ENCODE peak calls at places on chromosomes 7 and 10, in nine cellular contexts. I is IMR-90, W is WERI-Rb-1, K is tibial artery, B is transverse colon, Q is mammary epithelial cell, C is ovary, X is BE2C, D is right cardiac atrium. L is an unnamed sample. For H3K9me3, the result is how much of the 10 kb centered on the place peaks cover.

GRCh38 chr10:47335906-47336305 is 12.3 kb upstream of the RBP3 start:
- DNase-seq in C (no peak), I (no peak), Q (no peak), W (no peak), D (no peak), K (no peak), B (no peak), X (no peak), L (no peak)

GRCh38 chr7:70599446-70600190 is 532.3 kb upstream of the GALNT17 start:
- DNase-seq in X (no peak), Q (peak), C (no peak), K (no peak), D (no peak), B (peak), I (no peak), W (no peak), L (no peak)

GRCh38 chr7:80480566-80480965 is 31.3 kb downstream of the GNAT3 start:
- DNase-seq in C (no peak), K (no peak), W (no peak), D (no peak), X (no peak), I (peak), B (no peak), Q (no peak), L (no peak)

GRCh38 chr10:32795598-32796183 is 162.3 kb downstream of the ITGB1 start:
- DNase-seq in K (no peak), X (no peak), I (peak), B (no peak), C (no peak), D (no peak), W (no peak), Q (peak), L (no peak)

GRCh38 chr10:111756541-111757061 is 427.0 kb downstream of the GPAM start:
- DNase-seq in Q (peak), W (peak), K (peak), B (peak), I (no peak), C (no peak), X (peak), D (peak), L (peak)

GRCh38 chr7:73307436-73307835 is 1.2 kb downstream of the NSUN5 start:
- DNase-seq in Q (no peak), B (no peak), X (no peak), K (no peak), D (no peak), C (no peak), W (no peak), I (no peak), L (no peak)

GRCh38 chr10:24465899-24466615 is 257.1 kb downstream of the KIAA1217 start:
- DNase-seq in K (no peak), B (peak), X (no peak), Q (peak), W (no peak), I (peak), D (no peak), C (no peak), L (peak)

GRCh38 chr7:41058986-41059741 is 643.7 kb downstream of the INHBA start:
- DNase-seq in K (no peak), B (no peak), C (no peak), W (no peak), Q (peak), D (no peak), X (no peak), I (peak), L (no peak)

GRCh38 chr10:118980870-118981269 is 48.6 kb upstream of the NANOS1 start:
- DNase-seq in I (no peak), K (no peak), D (no peak), W (no peak), B (no peak), X (no peak), C (no peak), Q (no peak), L (no peak)

GRCh38 chr10:130714700-130715467 is 578.7 kb downstream of the GLRX3 start:
- DNase-seq in W (no peak), D (no peak), C (no peak), X (no peak), Q (no peak), I (no peak), B (no peak), K (no peak), L (no peak)

GRCh38 chr7:8254667-8255066 is 7.3 kb downstream of the ICA1 start:
- DNase-seq in W (no peak), C (no peak), X (no peak), I (no peak), B (no peak), D (no peak), Q (no peak), K (no peak), L (no peak)

GRCh38 chr10:22222236-22223190 is 4.7 kb upstream of the EBLN1 start:
- DNase-seq in I (no peak), W (no peak), X (no peak), D (no peak), Q (no peak), K (no peak), B (no peak), C (no peak), L (no peak)

GRCh38 chr7:122350701-122351100 is 46.2 kb upstream of the FEZF1 start:
- DNase-seq in I (no peak), X (no peak), D (no peak), Q (no peak), W (no peak), K (no peak), C (no peak), B (no peak), L (no peak)

GRCh38 chr7:30708983-30709382 is 26.7 kb upstream of the CRHR2 start:
- DNase-seq in D (peak), I (no peak), W (no peak), C (no peak), Q (no peak), B (no peak), K (peak), X (no peak), L (no peak)

GRCh38 chr7:69599879-69600764 is 1.8 kb downstream of the AUTS2 start:
- DNase-seq in Q (no peak), X (peak), W (peak), D (peak), I (no peak), K (no peak), B (no peak), C (peak), L (no peak)

GRCh38 chr10:102769375-102770107 is 25.8 kb downstream of the WBP1L start:
- DNase-seq in C (no peak), W (no peak), I (peak), B (no peak), X (no peak), K (no peak), Q (peak), D (no peak), L (no peak)

GRCh38 chr7:77940647-77941046 is 142.1 kb downstream of the PHTF2 start:
- DNase-seq in C (peak), D (no peak), B (peak), K (no peak), X (peak), W (no peak), Q (peak), I (peak), L (peak)

GRCh38 chr7:50657341-50657873 is 92.2 kb upstream of the DDC start:
- DNase-seq in Q (no peak), D (peak), K (peak), I (peak), X (no peak), C (peak), W (no peak), B (peak), L (no peak)

GRCh38 chr7:135160858-135161653 is 9.5 kb downstream of the CYREN start:
- DNase-seq in K (no peak), X (no peak), W (no peak), D (no peak), B (no peak), C (no peak), Q (no peak), I (peak), L (no peak)

GRCh38 chr10:95225136-95225535 is 31.1 kb downstream of the ACSM6 start:
- DNase-seq in B (no peak), I (no peak), C (no peak), W (no peak), X (no peak), Q (no peak), K (no peak), D (no peak), L (no peak)

GRCh38 chr7:155009570-155010157 is 6.7 kb upstream of the PAXIP1 start:
- DNase-seq in K (no peak), I (no peak), B (no peak), C (no peak), X (peak), W (peak), D (no peak), Q (no peak), L (no peak)

GRCh38 chr7:47336178-47337020 is 245.5 kb downstream of the TNS3 start:
- DNase-seq in C (no peak), D (peak), K (peak), I (peak), Q (peak), X (no peak), B (no peak), W (no peak), L (no peak)

GRCh38 chr10:49709934-49710333 is 30.5 kb downstream of the C10orf53 start:
- DNase-seq in I (no peak), K (no peak), W (no peak), D (no peak), B (no peak), X (no peak), Q (no peak), C (no peak), L (no peak)

GRCh38 chr7:120856621-120857352 is 1.2 kb downstream of the TSPAN12 start:
- DNase-seq in W (peak), B (peak), I (peak), C (no peak), K (peak), X (peak), D (peak), Q (peak), L (peak)

GRCh38 chr7:30971840-30972563 is 8.2 kb downstream of the GHRHR start:
- DNase-seq in K (no peak), B (no peak), C (no peak), Q (no peak), X (no peak), D (no peak), W (no peak), I (no peak), L (no peak)

GRCh38 chr10:35421553-35422178 is 85.4 kb downstream of the CCNY start:
- DNase-seq in B (peak), X (peak), D (no peak), K (peak), W (no peak), C (peak), Q (peak), I (peak), L (no peak)

GRCh38 chr7:140084142-140084655 is 21.4 kb upstream of the PARP12 start:
- DNase-seq in D (no peak), X (no peak), Q (no peak), B (no peak), K (no peak), I (no peak), W (no peak), C (no peak), L (no peak)

GRCh38 chr10:60992661-60993060 is 48.7 kb upstream of the RHOBTB1 start:
- DNase-seq in C (no peak), B (no peak), I (no peak), W (no peak), D (no peak), X (no peak), K (no peak), Q (no peak), L (no peak)

GRCh38 chr10:71090330-71090729 is 122.0 kb upstream of the UNC5B start:
- DNase-seq in K (no peak), D (no peak), X (no peak), W (peak), Q (no peak), I (no peak), B (no peak), C (no peak), L (no peak)

GRCh38 chr7:157444011-157444842 is 107.4 kb downstream of the DNAJB6 start:
- DNase-seq in D (no peak), X (peak), B (no peak), W (no peak), Q (no peak), K (no peak), I (no peak), C (no peak), L (no peak)

GRCh38 chr10:5809541-5810154 is 3.6 kb downstream of the GDI2 start:
- DNase-seq in B (no peak), D (no peak), I (peak), X (no peak), K (no peak), Q (no peak), C (no peak), W (no peak), L (no peak)

GRCh38 chr10:43619368-43619767 is 13.1 kb downstream of the ZNF485 start:
- DNase-seq in Q (no peak), D (no peak), K (no peak), B (no peak), I (no peak), C (no peak), W (no peak), X (no peak), L (no peak)

GRCh38 chr10:43616697-43617370 is 10.6 kb downstream of the ZNF485 start:
- DNase-seq in B (no peak), D (no peak), W (no peak), K (no peak), C (no peak), Q (no peak), X (no peak), I (no peak), L (no peak)

GRCh38 chr10:43623351-43623750 is 17.1 kb downstream of the ZNF485 start:
- DNase-seq in K (no peak), C (no peak), D (no peak), B (no peak), W (no peak), Q (no peak), I (peak), X (no peak), L (no peak)

GRCh38 chr10:43627942-43628341 is 20.7 kb downstream of the ZNF32 start:
- DNase-seq in W (no peak), Q (no peak), B (no peak), X (no peak), C (no peak), I (no peak), D (no peak), K (no peak), L (no peak)

DNA sequence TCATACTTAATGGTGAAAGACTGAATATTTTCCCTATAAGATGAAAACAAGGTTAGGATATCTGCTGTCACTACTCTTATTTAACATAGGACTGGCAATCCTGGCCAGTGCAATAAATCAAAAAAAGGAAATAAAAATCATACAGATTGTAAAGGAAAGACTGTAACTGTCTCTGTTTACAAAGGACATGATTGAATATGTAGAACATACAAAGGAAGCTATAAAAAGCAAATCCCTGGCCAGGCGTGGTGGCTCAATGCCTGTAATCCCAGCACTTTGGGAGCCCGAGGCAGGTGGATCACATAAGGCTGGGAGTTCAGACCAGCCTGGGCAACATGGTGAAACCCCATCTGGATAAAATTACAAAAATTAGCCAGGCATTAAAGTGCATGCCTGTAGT is 15.8 kb downstream of the ZNF485 start:
- DNase-seq in W (peak), X (no peak), K (no peak), C (no peak), B (peak), Q (no peak), D (no peak), I (no peak), L (no peak)
- H3K9me3 ChIP-seq in W (under half), X (under half), K (under half), C (under half), B (under half), Q (under half), D (under half), I (under half), L (under half)

GRCh38 chr10:31687545-31688482 is 240.8 kb downstream of the ARHGAP12 start:
- DNase-seq in B (no peak), D (no peak), K (no peak), C (no peak), I (no peak), Q (no peak), X (no peak), W (no peak), L (no peak)

GRCh38 chr10:31689233-31689632 is 239.4 kb downstream of the ARHGAP12 start:
- DNase-seq in X (no peak), I (no peak), D (no peak), K (no peak), C (no peak), B (no peak), W (no peak), Q (no peak), L (no peak)

GRCh38 chr10:31683682-31684081 is 244.9 kb downstream of the ARHGAP12 start:
- DNase-seq in B (no peak), C (no peak), X (no peak), K (no peak), W (no peak), I (no peak), Q (no peak), D (no peak), L (no peak)

DNA sequence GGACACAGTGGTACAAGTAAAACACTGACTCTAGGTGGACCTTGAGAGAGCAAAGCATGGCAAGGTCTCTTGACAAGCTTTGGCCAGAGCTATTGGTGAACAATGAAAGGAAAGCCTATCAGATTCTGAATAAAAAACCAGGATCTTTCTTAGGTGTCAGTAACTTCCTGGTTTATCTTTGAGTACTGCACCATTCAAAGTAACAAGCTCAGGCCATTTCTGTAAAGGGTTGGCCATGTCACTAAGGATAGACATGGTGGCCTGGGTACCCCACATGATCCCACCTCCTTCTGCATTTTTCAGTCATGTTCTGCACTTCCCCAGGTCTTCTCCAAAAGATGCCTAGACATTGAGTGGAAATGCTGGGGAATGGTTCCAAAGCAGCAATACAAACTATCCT is 242.1 kb downstream of the ARHGAP12 start:
- DNase-seq in K (no peak), X (no peak), Q (no peak), W (no peak), D (no peak), I (no peak), B (no peak), C (no peak), L (no peak)
- H3K9me3 ChIP-seq in K (under half), X (under half), Q (under half), W (under half), D (under half), I (under half), B (under half), C (under half), L (under half)

GRCh38 chr10:82238291-82238690 is 363.3 kb downstream of the NRG3 start:
- DNase-seq in X (no peak), K (no peak), Q (no peak), W (no peak), D (no peak), C (no peak), B (no peak), I (no peak), L (no peak)

GRCh38 chr10:82228701-82229100 is 353.7 kb downstream of the NRG3 start:
- DNase-seq in C (no peak), X (no peak), I (no peak), W (no peak), B (no peak), D (no peak), K (no peak), Q (peak), L (no peak)

GRCh38 chr10:82234173-82234572 is 359.2 kb downstream of the NRG3 start:
- DNase-seq in Q (no peak), K (no peak), W (no peak), X (no peak), I (no peak), D (no peak), C (no peak), B (no peak), L (no peak)
- H3K9me3 ChIP-seq in Q (under half), K (under half), W (under half), X (under half), I (under half), D (under half), C (under half), B (under half), L (under half)

GRCh38 chr7:63027075-63027474 is 971.6 kb upstream of the ZNF722 start:
- DNase-seq in K (no peak), I (no peak), B (no peak), D (no peak), Q (no peak), W (no peak), X (no peak), C (no peak), L (no peak)
- H3K9me3 ChIP-seq in K (under half), I (under half), B (under half), D (under half), Q (under half), W (under half), X (under half), C (under half), L (under half)

GRCh38 chr10:1567152-1567551 is 170.2 kb downstream of the ADARB2 start:
- DNase-seq in I (no peak), C (no peak), W (no peak), X (no peak), Q (no peak), B (no peak), K (no peak), D (no peak), L (no peak)

GRCh38 chr10:1570652-1571051 is 166.7 kb downstream of the ADARB2 start:
- DNase-seq in I (no peak), D (no peak), W (no peak), C (no peak), K (no peak), X (no peak), Q (no peak), B (no peak), L (no peak)

GRCh38 chr10:1569208-1569607 is 168.1 kb downstream of the ADARB2 start:
- DNase-seq in B (no peak), I (no peak), X (no peak), Q (no peak), C (no peak), D (no peak), W (no peak), K (peak), L (no peak)

GRCh38 chr10:1564791-1565190 is 172.5 kb downstream of the ADARB2 start:
- DNase-seq in C (no peak), K (no peak), I (no peak), Q (no peak), X (no peak), D (no peak), B (no peak), W (no peak), L (no peak)

DNA sequence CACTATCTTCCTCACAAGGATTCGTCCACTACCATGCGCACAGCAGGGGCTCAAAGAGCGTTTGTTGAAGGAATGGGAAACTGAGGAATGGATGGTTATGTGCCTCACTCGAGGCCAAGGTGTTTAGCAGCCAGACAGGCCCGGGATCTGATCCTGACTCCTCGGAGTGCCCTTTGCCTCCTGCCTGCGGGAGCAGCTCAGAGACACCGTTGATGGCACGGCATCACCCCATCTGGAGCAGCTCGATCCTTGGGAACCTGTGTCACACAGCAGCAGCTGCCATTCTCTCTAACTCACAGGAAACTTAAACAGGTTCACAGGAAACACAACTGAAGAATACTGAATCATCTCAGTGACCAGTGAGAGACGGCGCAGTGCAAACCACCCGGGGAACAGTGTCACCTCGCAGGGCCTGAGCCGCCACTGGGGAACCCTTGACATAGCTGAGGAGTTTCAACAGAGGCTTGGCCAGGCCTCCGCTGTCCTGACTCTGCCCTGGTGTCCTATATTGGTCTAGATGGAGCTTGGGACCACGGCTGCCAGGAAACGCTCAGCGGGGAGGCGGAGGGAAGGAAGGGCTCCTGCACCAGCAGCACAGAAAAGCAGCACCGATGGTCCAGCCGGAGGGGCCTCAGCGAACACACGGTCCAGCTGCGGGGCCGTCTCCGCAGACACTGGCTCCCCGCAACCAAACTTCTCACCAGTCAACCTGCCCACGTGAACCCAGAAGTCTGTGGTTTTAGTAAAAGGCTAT is 169.4 kb downstream of the ADARB2 start:
- DNase-seq in X (no peak), I (no peak), D (no peak), Q (no peak), C (no peak), W (no peak), K (no peak), B (no peak), L (no peak)
- H3K9me3 ChIP-seq in X (under half), I (under half), D (under half), Q (under half), C (under half), W (under half), K (under half), B (under half), L (under half)

DNA sequence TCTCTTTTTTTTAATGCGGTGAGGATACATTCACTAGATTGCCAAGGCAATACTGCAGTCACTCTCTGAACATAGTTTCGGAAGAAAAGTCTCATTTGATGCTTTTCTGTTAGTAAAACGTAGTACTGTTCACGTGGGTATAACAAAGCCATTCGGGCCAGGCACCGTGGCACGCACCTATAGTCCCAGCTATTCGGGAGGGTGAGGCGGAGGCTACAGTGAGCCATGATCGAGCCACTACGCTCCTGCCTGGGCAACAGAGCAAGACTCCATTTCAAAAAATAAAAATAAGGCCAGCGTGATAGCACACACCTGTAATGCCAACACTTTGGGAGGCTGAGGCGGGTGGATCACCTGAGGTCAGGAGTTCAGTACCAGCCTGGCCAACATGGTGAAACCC is 24.6 kb downstream of the SNX8 start:
- DNase-seq in W (no peak), D (no peak), X (no peak), B (no peak), K (no peak), I (no peak), C (no peak), Q (no peak), L (no peak)
- H3K9me3 ChIP-seq in W (under half), D (under half), X (under half), B (under half), K (under half), I (under half), C (under half), Q (under half), L (under half)